ENCODE peak calls at places on chromosomes 1 and 21, in four cellular contexts. One of them, this sample, is unnamed.
A peak's percentile ranks its signal among the peaks of the same experiment; 100 is the strongest.

GRCh38 chr21:35120631-35121180 is 71.6 kb upstream of the RUNX1 start:
- DNase-seq in osteoblast: no peak
- DNase-seq in MM.1S: peak; percentile 34
- DNase-seq in trophoblast cell: no peak
- DNase-seq in this sample: peak; percentile 9

GRCh38 chr1:25148673-25149300 is 83.5 kb downstream of the SYF2 start:
- DNase-seq in MM.1S: peak; percentile 31
- DNase-seq in trophoblast cell: peak; percentile 26
- DNase-seq in osteoblast: no peak
- DNase-seq in this sample: peak; percentile 28

GRCh38 chr1:24206516-24207394 is 19.7 kb upstream of the IFNLR1 start:
- DNase-seq in MM.1S: peak; percentile 82
- DNase-seq in trophoblast cell: no peak
- DNase-seq in osteoblast: no peak
- DNase-seq in this sample: no peak

GRCh38 chr1:221241592-221241991 is 362.3 kb downstream of the HLX start:
- DNase-seq in osteoblast: no peak
- DNase-seq in MM.1S: no peak
- DNase-seq in trophoblast cell: no peak
- DNase-seq in this sample: no peak

GRCh38 chr1:234272656-234273312 is 100.5 kb upstream of the COA6 start:
- DNase-seq in trophoblast cell: no peak
- DNase-seq in MM.1S: no peak
- DNase-seq in osteoblast: no peak
- DNase-seq in this sample: no peak

GRCh38 chr1:24901791-24902470 is 28.1 kb downstream of the RUNX3 start:
- DNase-seq in osteoblast: peak; percentile 81
- DNase-seq in MM.1S: no peak
- DNase-seq in trophoblast cell: peak; percentile 66
- DNase-seq in this sample: no peak

GRCh38 chr1:81414417-81415087 is 386.2 kb upstream of the ADGRL2 start:
- DNase-seq in osteoblast: no peak
- DNase-seq in trophoblast cell: peak; percentile 65
- DNase-seq in MM.1S: no peak
- DNase-seq in this sample: peak; percentile 78

GRCh38 chr1:10765734-10766478 is 30.5 kb downstream of the CASZ1 start:
- DNase-seq in MM.1S: no peak
- DNase-seq in trophoblast cell: no peak
- DNase-seq in osteoblast: no peak
- DNase-seq in this sample: no peak

GRCh38 chr1:171909711-171910110 is 68.4 kb downstream of the DNM3 start:
- DNase-seq in trophoblast cell: no peak
- DNase-seq in osteoblast: no peak
- DNase-seq in MM.1S: no peak
- DNase-seq in this sample: no peak

GRCh38 chr1:46508760-46509159 is 19.1 kb downstream of the DMBX1 start:
- DNase-seq in trophoblast cell: no peak
- DNase-seq in osteoblast: peak; percentile 96
- DNase-seq in MM.1S: no peak
- DNase-seq in this sample: no peak

GRCh38 chr1:6028042-6028895 is 17.4 kb upstream of the KCNAB2 start:
- DNase-seq in trophoblast cell: peak; percentile 31
- DNase-seq in MM.1S: no peak
- DNase-seq in osteoblast: peak; percentile 51
- DNase-seq in this sample: no peak

DNA sequence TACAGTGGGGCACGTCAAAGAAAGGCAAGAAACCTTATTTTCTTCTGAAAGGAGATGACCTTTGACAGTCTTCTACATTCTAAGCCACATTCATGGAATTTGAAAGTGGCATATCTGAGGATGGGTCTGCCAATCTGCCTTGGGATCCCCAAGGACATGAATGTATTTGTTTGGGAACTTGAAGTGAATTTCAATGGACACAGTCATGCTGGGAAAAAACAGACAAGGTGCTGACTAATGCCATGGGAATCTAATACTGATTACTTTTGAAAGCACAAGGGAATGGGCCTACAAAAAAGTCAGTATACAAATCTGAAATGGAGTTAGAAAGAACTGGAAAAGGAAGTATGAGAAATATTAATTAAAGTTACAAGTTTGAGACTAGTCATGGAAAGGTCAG is 128.8 kb downstream of the KCNJ6 start:
- DNase-seq in osteoblast: peak; percentile 80
- DNase-seq in MM.1S: no peak
- DNase-seq in trophoblast cell: peak; percentile 19
- DNase-seq in this sample: no peak
- H2AFZ ChIP-seq in osteoblast: no peak overlapping the region
- H2AFZ ChIP-seq in MM.1S: no peak overlapping the region
- H2AFZ ChIP-seq in trophoblast cell: no peak overlapping the region
- H2AFZ ChIP-seq in this sample: no peak overlapping the region

DNA sequence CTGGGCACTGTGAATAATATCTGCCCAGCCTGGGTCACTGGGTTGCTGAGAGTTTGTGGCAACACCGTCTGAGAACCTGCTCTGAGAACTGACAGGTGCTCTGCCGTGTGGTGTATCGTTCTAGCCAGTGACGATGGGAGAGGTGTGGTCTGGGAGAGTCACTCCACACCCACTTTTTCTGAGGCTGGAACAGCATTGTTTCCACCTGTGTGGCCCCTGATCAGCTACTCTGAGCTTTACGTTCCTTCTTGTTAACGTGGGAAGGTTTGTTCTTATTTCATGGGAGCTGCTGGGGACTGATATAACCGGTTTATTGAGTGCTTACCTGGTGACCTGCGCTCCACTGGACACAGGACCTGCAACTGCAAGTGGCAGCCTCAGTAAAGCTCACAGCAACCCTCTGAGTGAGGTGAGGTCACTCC is 34.8 kb upstream of the TENT5C start:
- DNase-seq in MM.1S: peak; percentile 79
- DNase-seq in trophoblast cell: peak; percentile 92
- DNase-seq in osteoblast: peak; percentile 25
- DNase-seq in this sample: no peak
- H2AFZ ChIP-seq in MM.1S: peak overlapping the region; percentile 49
- H2AFZ ChIP-seq in trophoblast cell: no peak overlapping the region
- H2AFZ ChIP-seq in osteoblast: no peak overlapping the region
- H2AFZ ChIP-seq in this sample: no peak overlapping the region

DNA sequence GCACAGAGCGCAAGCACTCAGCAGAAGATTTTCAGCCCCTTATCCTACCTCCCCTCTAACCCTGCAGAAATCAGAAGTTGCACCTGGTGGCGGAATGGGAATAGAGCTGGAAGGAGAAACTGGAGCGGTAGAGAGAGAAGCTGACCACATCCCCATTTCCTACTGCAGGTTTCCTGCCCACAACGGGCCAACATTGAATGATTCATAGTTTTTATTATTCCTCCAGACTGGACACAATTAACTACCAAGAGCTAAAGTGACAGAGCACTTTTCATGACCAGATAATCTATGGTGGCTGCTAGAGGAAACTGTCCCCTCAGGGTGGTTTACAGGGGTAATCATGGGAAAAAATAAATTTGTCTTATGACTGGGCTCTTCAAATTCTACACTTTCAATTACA is 21.3 kb upstream of the LRRC8D start:
- DNase-seq in MM.1S: no peak
- DNase-seq in trophoblast cell: no peak
- DNase-seq in osteoblast: peak; percentile 44
- DNase-seq in this sample: no peak
- H2AFZ ChIP-seq in MM.1S: no peak overlapping the region
- H2AFZ ChIP-seq in trophoblast cell: no peak overlapping the region
- H2AFZ ChIP-seq in osteoblast: no peak overlapping the region
- H2AFZ ChIP-seq in this sample: no peak overlapping the region

DNA sequence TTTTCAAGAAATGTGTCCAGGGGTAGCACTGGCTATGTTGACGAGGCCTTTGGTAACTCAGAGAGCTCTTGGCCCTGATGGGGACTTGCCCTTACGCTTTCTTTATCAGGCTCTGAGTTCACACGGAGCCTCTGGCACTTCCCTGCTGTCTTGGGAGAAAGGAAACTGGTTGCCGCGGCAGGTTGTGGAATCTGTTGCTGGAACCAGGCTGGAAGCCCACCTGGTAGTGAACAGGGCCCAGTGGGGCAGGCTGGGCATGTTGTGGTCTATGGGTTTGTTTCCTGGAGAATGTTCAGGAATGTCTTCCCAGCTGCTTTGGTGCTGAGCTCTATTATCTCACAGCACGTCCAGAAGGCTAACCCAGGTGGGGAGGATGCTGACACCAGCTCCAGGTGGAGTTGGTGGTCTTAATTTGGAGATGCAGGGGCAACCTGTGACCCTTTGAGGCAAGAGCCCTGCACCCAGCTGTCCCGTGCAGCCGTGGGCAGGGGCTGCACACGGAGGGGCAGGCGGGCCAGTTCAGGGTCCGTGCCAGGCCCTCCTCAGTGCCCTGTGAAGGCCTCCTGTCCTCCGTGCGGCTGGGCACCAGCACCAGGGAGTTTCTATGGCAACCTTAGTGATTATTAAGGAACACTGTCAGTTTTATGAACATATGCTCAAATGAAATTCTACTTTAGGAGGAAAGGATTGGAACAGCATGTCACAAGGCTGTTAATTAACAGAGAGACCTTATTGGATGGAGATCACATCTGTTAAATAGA is 33.4 kb upstream of the TDRD10 start:
- DNase-seq in MM.1S: no peak
- DNase-seq in osteoblast: peak; percentile 50
- DNase-seq in trophoblast cell: no peak
- DNase-seq in this sample: no peak
- H2AFZ ChIP-seq in MM.1S: no peak overlapping the region
- H2AFZ ChIP-seq in osteoblast: no peak overlapping the region
- H2AFZ ChIP-seq in trophoblast cell: no peak overlapping the region
- H2AFZ ChIP-seq in this sample: peak overlapping the region; percentile 31

GRCh38 chr1:43525995-43526394 is 4.7 kb upstream of the PTPRF start:
- DNase-seq in trophoblast cell: peak; percentile 81
- DNase-seq in MM.1S: no peak
- DNase-seq in osteoblast: peak; percentile 95
- DNase-seq in this sample: no peak
- H2AFZ ChIP-seq in trophoblast cell: no peak overlapping the region
- H2AFZ ChIP-seq in MM.1S: no peak overlapping the region
- H2AFZ ChIP-seq in osteoblast: no peak overlapping the region
- H2AFZ ChIP-seq in this sample: no peak overlapping the region

GRCh38 chr1:52367272-52367671 is 1.3 kb upstream of the CC2D1B start:
- DNase-seq in osteoblast: no peak
- DNase-seq in trophoblast cell: no peak
- DNase-seq in MM.1S: no peak
- DNase-seq in this sample: no peak
- H2AFZ ChIP-seq in osteoblast: no peak overlapping the region
- H2AFZ ChIP-seq in trophoblast cell: no peak overlapping the region
- H2AFZ ChIP-seq in MM.1S: peak overlapping the region; percentile 60
- H2AFZ ChIP-seq in this sample: no peak overlapping the region

This sample was measured in neural progenitor cell.